ENCODE peak calls at places on chromosomes 16 and 17, in nine cellular contexts. R is foreskin fibroblast; F is activated naive CD8-positive, alpha-beta T cell treated with anti-CD3 and anti-CD28 coated beads, Interleukin-2, amount 50 U/mL, for 16 hours; I is DMS153; L is HepG2; P is G401; M is WTC11; N is HEK293T; O is AG20443. Z is an unnamed sample.

GRCh38 chr17:39818282-39819000 is 45.7 kb downstream of the IKZF3 start:
- DNase-seq in N (no peak), P (no peak), F (no peak), I (no peak), L (no peak), R (no peak), O (no peak), M (no peak), Z (no peak)

GRCh38 chr17:77417575-77417974 is 276.8 kb downstream of the SEC14L1 start:
- DNase-seq in P (no peak), N (no peak), I (peak), M (no peak), F (no peak), L (peak), R (no peak), O (no peak), Z (no peak)

GRCh38 chr16:10578474-10579316 is 1.7 kb downstream of the EMP2 start:
- DNase-seq in L (peak), F (no peak), P (no peak), N (no peak), M (no peak), O (no peak), R (no peak), I (peak), Z (peak)

GRCh38 chr17:75876938-75877751 is 1.2 kb downstream of the TRIM47 start:
- DNase-seq in I (no peak), P (peak), F (no peak), M (no peak), O (peak), L (peak), R (peak), N (no peak), Z (peak)

GRCh38 chr17:7559307-7560171 is 989 bp downstream of the TNFSF13 start:
- DNase-seq in N (no peak), O (no peak), I (no peak), L (no peak), R (no peak), P (no peak), M (no peak), F (no peak), Z (no peak)

GRCh38 chr16:78509965-78510364 is 410.5 kb downstream of the WWOX start:
- DNase-seq in N (no peak), I (no peak), R (no peak), P (no peak), M (no peak), O (no peak), L (no peak), F (no peak), Z (no peak)

GRCh38 chr17:40022961-40023541 is 7.8 kb downstream of the CSF3 start:
- DNase-seq in I (peak), L (no peak), P (no peak), R (no peak), F (no peak), O (peak), M (no peak), N (no peak), Z (no peak)

GRCh38 chr17:65547253-65547670 is 14.2 kb downstream of the AXIN2 start:
- DNase-seq in I (no peak), N (no peak), P (no peak), O (no peak), M (no peak), F (no peak), L (peak), R (no peak), Z (peak)

GRCh38 chr17:77649717-77650211 is 308.7 kb upstream of the TNRC6C start:
- DNase-seq in R (peak), P (no peak), O (no peak), L (no peak), N (peak), F (no peak), I (no peak), M (no peak), Z (peak)

GRCh38 chr17:19672009-19672837 is 23.7 kb downstream of the ALDH3A2 start:
- DNase-seq in N (no peak), M (no peak), F (no peak), L (peak), I (no peak), R (peak), P (no peak), O (peak), Z (peak)

Z was measured in SW480.